ENCODE peak calls at places on chromosomes 4 and X, in four cellular contexts. One of them, this sample, is unnamed.

GRCh38 chrX:130606415-130606814 is 204.6 kb downstream of the RBMX2 start:
- DNase-seq in HTR-8/SVneo: no peak
- DNase-seq in activated CD4-positive, alpha-beta T cell treated with anti-CD3 and anti-CD28 coated beads, Interleukin-2, amount 50 U/mL, for 4 hours: no peak
- DNase-seq in skeletal muscle cell: peak
- DNase-seq in this sample: no peak

GRCh38 chrX:72262077-72262476 is 15.0 kb downstream of the RPS4X start:
- DNase-seq in HTR-8/SVneo: no peak
- DNase-seq in skeletal muscle cell: no peak
- DNase-seq in activated CD4-positive, alpha-beta T cell treated with anti-CD3 and anti-CD28 coated beads, Interleukin-2, amount 50 U/mL, for 4 hours: no peak
- DNase-seq in this sample: no peak

GRCh38 chr4:4677825-4678522 is 136.1 kb upstream of the STX18 start:
- DNase-seq in HTR-8/SVneo: peak
- DNase-seq in skeletal muscle cell: no peak
- DNase-seq in activated CD4-positive, alpha-beta T cell treated with anti-CD3 and anti-CD28 coated beads, Interleukin-2, amount 50 U/mL, for 4 hours: no peak
- DNase-seq in this sample: no peak

GRCh38 chr4:7761720-7762119 is 177.9 kb downstream of the AFAP1 start:
- DNase-seq in HTR-8/SVneo: peak
- DNase-seq in skeletal muscle cell: no peak
- DNase-seq in activated CD4-positive, alpha-beta T cell treated with anti-CD3 and anti-CD28 coated beads, Interleukin-2, amount 50 U/mL, for 4 hours: peak
- DNase-seq in this sample: peak

GRCh38 chr4:169540774-169541173 is 71.6 kb downstream of the NEK1 start:
- DNase-seq in skeletal muscle cell: no peak
- DNase-seq in activated CD4-positive, alpha-beta T cell treated with anti-CD3 and anti-CD28 coated beads, Interleukin-2, amount 50 U/mL, for 4 hours: no peak
- DNase-seq in HTR-8/SVneo: no peak
- DNase-seq in this sample: no peak

GRCh38 chr4:52862605-52863236 is 604 bp downstream of the RASL11B start:
- DNase-seq in HTR-8/SVneo: no peak
- DNase-seq in activated CD4-positive, alpha-beta T cell treated with anti-CD3 and anti-CD28 coated beads, Interleukin-2, amount 50 U/mL, for 4 hours: no peak
- DNase-seq in skeletal muscle cell: no peak
- DNase-seq in this sample: no peak

GRCh38 chr4:176274441-176274840 is 5.4 kb upstream of the ASB5 start:
- DNase-seq in activated CD4-positive, alpha-beta T cell treated with anti-CD3 and anti-CD28 coated beads, Interleukin-2, amount 50 U/mL, for 4 hours: no peak
- DNase-seq in skeletal muscle cell: no peak
- DNase-seq in HTR-8/SVneo: no peak
- DNase-seq in this sample: peak

GRCh38 chr4:141132689-141133145 is 552 bp downstream of the RNF150 start:
- DNase-seq in activated CD4-positive, alpha-beta T cell treated with anti-CD3 and anti-CD28 coated beads, Interleukin-2, amount 50 U/mL, for 4 hours: no peak
- DNase-seq in HTR-8/SVneo: peak
- DNase-seq in skeletal muscle cell: no peak
- DNase-seq in this sample: no peak

GRCh38 chr4:186942745-186943606 is 219.3 kb upstream of the FAT1 start:
- DNase-seq in activated CD4-positive, alpha-beta T cell treated with anti-CD3 and anti-CD28 coated beads, Interleukin-2, amount 50 U/mL, for 4 hours: no peak
- DNase-seq in skeletal muscle cell: no peak
- DNase-seq in HTR-8/SVneo: no peak
- DNase-seq in this sample: no peak

This sample was measured in H4.